ENCODE peak calls at places on chromosomes 2 and 18, in five cellular contexts. One of them, this sample, is unnamed.

GRCh38 chr2:197205590-197206215 is 104.9 kb downstream of the ANKRD44 start:
- DNase-seq in fibroblast of lung: no peak
- DNase-seq in kidney epithelial cell: no peak
- DNase-seq in prostate gland: no peak
- DNase-seq in stomach: peak
- DNase-seq in this sample: no peak

GRCh38 chr2:76268928-76269327 is 558.2 kb upstream of the GCFC2 start:
- DNase-seq in stomach: no peak
- DNase-seq in kidney epithelial cell: no peak
- DNase-seq in prostate gland: no peak
- DNase-seq in fibroblast of lung: peak
- DNase-seq in this sample: no peak

GRCh38 chr2:219406861-219407230 is 11.3 kb upstream of the DES start:
- DNase-seq in kidney epithelial cell: peak
- DNase-seq in fibroblast of lung: peak
- DNase-seq in stomach: no peak
- DNase-seq in prostate gland: no peak
- DNase-seq in this sample: peak

GRCh38 chr2:185507703-185508102 is 230.9 kb upstream of the FSIP2 start:
- DNase-seq in kidney epithelial cell: no peak
- DNase-seq in fibroblast of lung: no peak
- DNase-seq in stomach: no peak
- DNase-seq in prostate gland: no peak
- DNase-seq in this sample: no peak

GRCh38 chr2:119846021-119846420 is 86.3 kb downstream of the PTPN4 start:
- DNase-seq in fibroblast of lung: no peak
- DNase-seq in stomach: no peak
- DNase-seq in prostate gland: no peak
- DNase-seq in kidney epithelial cell: no peak
- DNase-seq in this sample: no peak

GRCh38 chr2:128396500-128396891 is 77.8 kb upstream of the HS6ST1 start:
- DNase-seq in kidney epithelial cell: no peak
- DNase-seq in stomach: peak
- DNase-seq in fibroblast of lung: no peak
- DNase-seq in prostate gland: no peak
- DNase-seq in this sample: no peak

GRCh38 chr18:6741290-6741689 is 11.8 kb downstream of the ARHGAP28 start:
- DNase-seq in kidney epithelial cell: peak
- DNase-seq in stomach: no peak
- DNase-seq in prostate gland: no peak
- DNase-seq in fibroblast of lung: peak
- DNase-seq in this sample: peak

GRCh38 chr2:101884423-101884822 is 107.3 kb upstream of the IL1R2 start:
- DNase-seq in kidney epithelial cell: no peak
- DNase-seq in prostate gland: no peak
- DNase-seq in fibroblast of lung: no peak
- DNase-seq in stomach: no peak
- DNase-seq in this sample: no peak

GRCh38 chr2:137705296-137705695 is 259.0 kb upstream of the HNMT start:
- DNase-seq in stomach: no peak
- DNase-seq in kidney epithelial cell: no peak
- DNase-seq in fibroblast of lung: no peak
- DNase-seq in prostate gland: no peak
- DNase-seq in this sample: no peak

GRCh38 chr2:124001681-124002080 is 23.4 kb upstream of the CNTNAP5 start:
- DNase-seq in kidney epithelial cell: no peak
- DNase-seq in stomach: no peak
- DNase-seq in prostate gland: no peak
- DNase-seq in fibroblast of lung: no peak
- DNase-seq in this sample: no peak

GRCh38 chr2:231668981-231669380 is 39.3 kb upstream of the PTMA start:
- DNase-seq in kidney epithelial cell: no peak
- DNase-seq in fibroblast of lung: no peak
- DNase-seq in stomach: no peak
- DNase-seq in prostate gland: no peak
- DNase-seq in this sample: no peak

GRCh38 chr2:239880396-239880795 is 144.7 kb downstream of the NDUFA10 start:
- DNase-seq in prostate gland: no peak
- DNase-seq in fibroblast of lung: no peak
- DNase-seq in stomach: peak
- DNase-seq in kidney epithelial cell: no peak
- DNase-seq in this sample: no peak

GRCh38 chr2:210128961-210129360 is 42.2 kb downstream of the KANSL1L start:
- DNase-seq in fibroblast of lung: peak
- DNase-seq in prostate gland: no peak
- DNase-seq in stomach: peak
- DNase-seq in kidney epithelial cell: no peak
- DNase-seq in this sample: no peak

GRCh38 chr2:70978388-70979357 is at the start of gene ANKRD53:
- DNase-seq in stomach: peak
- DNase-seq in kidney epithelial cell: no peak
- DNase-seq in fibroblast of lung: peak
- DNase-seq in prostate gland: peak
- DNase-seq in this sample: no peak

DNA sequence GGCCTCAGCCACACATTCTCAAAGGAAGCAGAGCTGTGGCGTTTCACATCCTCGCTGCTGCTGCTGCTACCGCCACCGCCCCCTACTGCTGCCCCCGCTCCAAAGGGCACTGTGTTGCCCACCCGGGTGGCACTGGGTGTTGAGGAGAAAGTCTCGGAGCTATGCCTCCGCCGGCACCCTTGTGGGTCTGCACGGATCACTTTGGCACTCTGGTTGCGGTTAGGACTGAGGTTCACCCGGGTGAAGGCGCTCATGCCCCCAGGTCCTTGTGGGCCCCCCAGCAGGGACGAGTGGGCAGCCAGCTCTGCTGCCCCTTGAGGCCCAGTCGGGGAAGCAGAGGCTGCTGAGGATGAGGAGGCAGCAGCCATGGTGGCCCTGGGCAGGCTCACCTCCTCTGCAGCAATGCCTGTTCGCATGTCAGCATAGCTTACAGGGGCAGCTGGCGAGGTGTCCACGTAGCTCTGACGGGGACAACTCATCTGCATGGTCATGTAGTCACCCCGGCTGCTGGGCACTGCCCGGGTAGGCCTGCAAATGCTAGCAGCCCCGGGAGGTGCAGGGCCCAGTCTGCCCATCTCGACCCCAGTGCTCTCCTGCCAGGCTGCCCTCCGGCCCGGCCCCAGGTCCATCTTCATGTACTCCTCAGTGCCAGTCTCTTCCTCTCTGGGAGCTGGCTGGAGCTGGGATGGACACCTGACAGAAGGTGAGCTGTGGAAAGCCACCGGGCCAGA is 4.2 kb downstream of the IRS1 start:
- DNase-seq in stomach: peak
- DNase-seq in fibroblast of lung: peak
- DNase-seq in prostate gland: peak
- DNase-seq in kidney epithelial cell: no peak
- DNase-seq in this sample: no peak
- TF ChIP-seq CTCF in stomach: no peak
- TF ChIP-seq CTCF in fibroblast of lung: peak
- TF ChIP-seq CTCF in prostate gland: no peak
- TF ChIP-seq CTCF in kidney epithelial cell: no peak
- TF ChIP-seq CTCF in this sample: peak

DNA sequence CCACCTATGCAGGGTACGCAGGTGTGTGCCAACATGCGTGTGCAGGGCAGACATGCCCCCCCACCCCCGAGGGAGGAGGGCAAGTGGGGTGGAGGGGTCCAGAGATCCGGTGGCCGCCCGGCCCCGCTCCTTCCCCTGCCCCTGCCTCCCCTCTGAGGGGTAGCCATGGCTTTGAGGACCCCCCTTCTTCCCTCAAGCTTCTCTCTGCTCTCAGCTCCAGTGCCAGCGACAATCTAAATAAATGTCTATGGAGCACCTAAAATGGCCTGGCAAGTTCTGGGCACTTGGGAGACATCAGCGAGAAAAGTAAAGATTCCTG is 91.9 kb downstream of the ZFP36L2 start:
- DNase-seq in kidney epithelial cell: no peak
- DNase-seq in stomach: no peak
- DNase-seq in prostate gland: no peak
- DNase-seq in fibroblast of lung: no peak
- DNase-seq in this sample: no peak
- H3K4me3 ChIP-seq in kidney epithelial cell: no peak
- H3K4me3 ChIP-seq in stomach: no peak
- H3K4me3 ChIP-seq in prostate gland: no peak
- H3K4me3 ChIP-seq in fibroblast of lung: no peak
- H3K4me3 ChIP-seq in this sample: no peak

DNA sequence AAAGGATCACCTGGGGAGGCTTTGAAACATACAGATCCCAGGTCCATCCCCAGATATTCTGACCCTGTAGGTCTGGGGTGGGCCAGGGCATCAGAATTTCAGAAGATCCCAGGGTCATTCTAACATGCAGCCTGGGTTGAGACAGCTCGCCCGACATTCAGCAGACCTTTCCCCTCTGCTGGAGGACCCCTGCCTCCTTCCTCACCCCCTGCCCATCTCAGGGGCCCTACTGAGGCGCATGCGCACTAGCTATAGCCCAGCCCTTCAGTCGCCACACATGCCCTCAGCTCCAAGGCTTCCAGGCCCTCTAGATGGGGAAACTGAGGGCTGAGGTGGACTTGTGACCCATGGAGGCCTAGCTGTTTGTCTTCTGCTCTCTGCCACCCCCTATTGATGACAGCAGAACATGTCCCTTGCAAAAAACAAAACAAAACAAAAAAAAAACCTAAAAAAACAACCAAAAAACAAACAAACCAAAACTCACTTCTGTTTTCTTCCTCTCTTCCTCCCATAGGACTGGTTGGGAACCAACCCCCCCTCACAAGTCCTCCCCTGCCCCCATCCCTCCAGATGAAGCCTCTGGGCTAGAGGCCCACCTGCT is 91.3 kb downstream of the ZBTB7C start:
- DNase-seq in kidney epithelial cell: no peak
- DNase-seq in stomach: no peak
- DNase-seq in fibroblast of lung: no peak
- DNase-seq in prostate gland: no peak
- DNase-seq in this sample: no peak
- TF ChIP-seq CTCF in kidney epithelial cell: peak
- TF ChIP-seq CTCF in stomach: no peak
- TF ChIP-seq CTCF in fibroblast of lung: peak
- TF ChIP-seq CTCF in prostate gland: no peak
- TF ChIP-seq CTCF in this sample: no peak

GRCh38 chr18:47928466-47928865 is 2.0 kb downstream of the SMAD2 start:
- DNase-seq in stomach: no peak
- DNase-seq in kidney epithelial cell: no peak
- DNase-seq in prostate gland: no peak
- DNase-seq in fibroblast of lung: peak
- DNase-seq in this sample: no peak
- H3K4me3 ChIP-seq in stomach: peak
- H3K4me3 ChIP-seq in kidney epithelial cell: peak
- H3K4me3 ChIP-seq in prostate gland: no peak
- H3K4me3 ChIP-seq in fibroblast of lung: peak
- H3K4me3 ChIP-seq in this sample: peak

DNA sequence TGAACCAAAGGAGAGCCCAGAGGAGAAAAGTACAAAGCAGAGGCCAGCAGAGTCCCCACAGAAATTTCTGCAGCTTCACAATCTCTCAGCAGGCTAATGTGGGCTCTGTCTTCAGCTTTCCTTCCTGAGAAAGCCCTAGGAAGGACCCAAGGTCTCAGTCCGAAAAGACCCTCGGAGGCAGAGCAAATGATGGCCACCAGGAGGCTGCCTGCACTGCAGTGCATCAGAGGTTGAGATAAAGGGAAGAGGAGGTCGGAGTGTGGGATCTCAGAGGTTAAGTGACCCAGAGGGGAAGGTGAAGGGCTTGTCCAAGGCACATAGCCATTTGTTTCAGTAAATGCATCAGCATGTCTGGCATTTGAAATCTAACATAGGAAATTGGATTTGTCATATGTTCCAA is 299.1 kb upstream of the SLC14A2 start:
- DNase-seq in kidney epithelial cell: no peak
- DNase-seq in stomach: no peak
- DNase-seq in fibroblast of lung: no peak
- DNase-seq in prostate gland: no peak
- DNase-seq in this sample: no peak
- TF ChIP-seq CTCF in kidney epithelial cell: no peak
- TF ChIP-seq CTCF in stomach: no peak
- TF ChIP-seq CTCF in fibroblast of lung: no peak
- TF ChIP-seq CTCF in prostate gland: no peak
- TF ChIP-seq CTCF in this sample: peak

DNA sequence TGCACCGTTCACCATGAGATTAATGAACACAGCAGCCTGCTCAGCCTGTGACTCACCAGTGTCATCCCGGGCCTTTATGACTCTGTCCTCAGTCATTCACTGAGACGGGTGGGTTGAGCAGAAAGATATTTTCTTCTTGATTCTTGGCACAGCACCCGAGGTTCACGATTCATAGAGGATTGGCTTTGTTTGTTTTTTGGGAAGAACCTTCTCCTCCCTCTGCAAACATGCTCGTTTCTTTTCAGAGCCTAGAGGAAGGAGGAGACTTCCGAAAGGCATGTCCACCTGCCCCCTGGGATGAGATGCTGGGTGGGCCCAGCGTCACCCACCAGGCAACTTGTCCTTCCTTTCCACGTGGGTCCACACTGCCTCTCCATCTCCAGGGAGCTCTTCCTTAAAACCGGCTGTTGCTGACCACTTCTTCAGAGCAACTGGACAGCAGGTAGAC is 199.2 kb downstream of the GLI2 start:
- DNase-seq in stomach: peak
- DNase-seq in kidney epithelial cell: peak
- DNase-seq in prostate gland: peak
- DNase-seq in fibroblast of lung: peak
- DNase-seq in this sample: peak
- H3K4me3 ChIP-seq in stomach: no peak
- H3K4me3 ChIP-seq in kidney epithelial cell: no peak
- H3K4me3 ChIP-seq in prostate gland: no peak
- H3K4me3 ChIP-seq in fibroblast of lung: no peak
- H3K4me3 ChIP-seq in this sample: peak

GRCh38 chr2:10233131-10234012 is 69.3 kb upstream of the HPCAL1 start:
- DNase-seq in kidney epithelial cell: no peak
- DNase-seq in prostate gland: no peak
- DNase-seq in stomach: no peak
- DNase-seq in fibroblast of lung: no peak
- DNase-seq in this sample: no peak

GRCh38 chr2:10235099-10235908 is 67.4 kb upstream of the HPCAL1 start:
- DNase-seq in kidney epithelial cell: no peak
- DNase-seq in fibroblast of lung: no peak
- DNase-seq in stomach: no peak
- DNase-seq in prostate gland: no peak
- DNase-seq in this sample: no peak

GRCh38 chr2:10234409-10235094 is 68.2 kb upstream of the HPCAL1 start:
- DNase-seq in kidney epithelial cell: no peak
- DNase-seq in prostate gland: no peak
- DNase-seq in stomach: no peak
- DNase-seq in fibroblast of lung: no peak
- DNase-seq in this sample: no peak

GRCh38 chr2:10232096-10232815 is 70.4 kb upstream of the HPCAL1 start:
- DNase-seq in stomach: no peak
- DNase-seq in kidney epithelial cell: no peak
- DNase-seq in fibroblast of lung: no peak
- DNase-seq in prostate gland: no peak
- DNase-seq in this sample: no peak

DNA sequence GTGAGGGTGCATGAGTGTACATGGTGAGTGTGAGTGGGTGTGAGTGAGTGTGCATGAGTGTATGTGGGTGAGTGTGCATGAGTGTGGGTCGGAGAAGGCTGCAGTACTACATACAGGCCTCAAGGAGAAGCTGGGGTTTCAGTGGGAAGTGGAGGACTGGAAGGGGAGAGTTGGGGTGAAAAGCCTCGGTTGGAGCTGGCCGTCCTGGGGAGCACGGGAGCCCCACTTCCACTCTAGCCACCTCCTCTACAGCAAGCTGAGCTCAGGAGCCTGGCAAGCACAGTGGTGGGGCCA is 68.7 kb upstream of the HPCAL1 start:
- DNase-seq in fibroblast of lung: no peak
- DNase-seq in kidney epithelial cell: no peak
- DNase-seq in stomach: no peak
- DNase-seq in prostate gland: no peak
- DNase-seq in this sample: no peak
- TF ChIP-seq CTCF in fibroblast of lung: peak
- TF ChIP-seq CTCF in kidney epithelial cell: no peak
- TF ChIP-seq CTCF in stomach: no peak
- TF ChIP-seq CTCF in prostate gland: no peak
- TF ChIP-seq CTCF in this sample: no peak

This sample was measured in AG04450.